ENCODE peak calls at places on chromosomes 3 and 15, in five cellular contexts. F is keratinocyte, J is A549, O is ovary, Z is A673. X is an unnamed sample. For H3K9me3 and H3K4me1, the result is how much of the 10 kb centered on the place peaks cover.

GRCh38 chr15:51678081-51678480 is 3.2 kb upstream of the SCG3 start:
- DNase-seq in F (no peak), J (no peak), O (no peak), Z (no peak), X (no peak)

GRCh38 chr15:58454950-58455401 is 23.2 kb downstream of the LIPC start:
- DNase-seq in F (no peak), J (no peak), O (no peak), Z (peak), X (peak)

GRCh38 chr3:14284694-14285404 is 106.2 kb downstream of the LSM3 start:
- DNase-seq in F (no peak), J (no peak), O (no peak), Z (no peak), X (no peak)

GRCh38 chr3:129654126-129654525 is 47.6 kb upstream of the PLXND1 start:
- DNase-seq in F (no peak), J (no peak), O (no peak), Z (no peak), X (no peak)

GRCh38 chr3:141644931-141645330 is 93.2 kb upstream of the RNF7 start:
- DNase-seq in F (no peak), J (peak), O (peak), Z (peak), X (peak)

GRCh38 chr3:30112904-30113484 is 493.4 kb upstream of the TGFBR2 start:
- DNase-seq in F (no peak), J (peak), O (no peak), Z (peak), X (no peak)

GRCh38 chr3:45994661-45995369 is 809 bp downstream of the FYCO1 start:
- DNase-seq in F (no peak), J (no peak), O (no peak), Z (no peak), X (peak)

GRCh38 chr15:68465861-68466560 is 34.0 kb upstream of the ITGA11 start:
- DNase-seq in F (no peak), J (no peak), O (no peak), Z (no peak), X (no peak)

GRCh38 chr15:59294961-59295741 is 77.5 kb downstream of the MYO1E start:
- DNase-seq in F (no peak), J (peak), O (no peak), Z (peak), X (no peak)

GRCh38 chr15:48871536-48871935 is 6.4 kb upstream of the EID1 start:
- DNase-seq in F (no peak), J (no peak), O (no peak), Z (no peak), X (no peak)

GRCh38 chr3:177591371-177591770 is 394.1 kb upstream of the TBL1XR1 start:
- DNase-seq in F (peak), J (no peak), O (no peak), Z (no peak), X (no peak)

GRCh38 chr3:42024578-42025387 is 62.9 kb upstream of the ULK4 start:
- DNase-seq in F (no peak), J (no peak), O (no peak), Z (peak), X (peak)

GRCh38 chr3:16240229-16241023 is 24.3 kb downstream of the DPH3 start:
- DNase-seq in F (no peak), J (peak), O (no peak), Z (no peak), X (no peak)

GRCh38 chr3:30248423-30248822 is 358.0 kb upstream of the TGFBR2 start:
- DNase-seq in F (no peak), J (no peak), O (no peak), Z (no peak), X (no peak)

GRCh38 chr15:74328331-74329056 is 39.0 kb downstream of the CYP11A1 start:
- DNase-seq in F (no peak), J (no peak), O (no peak), Z (no peak), X (no peak)

GRCh38 chr3:45565341-45565740 is 29.2 kb upstream of the LIMD1 start:
- DNase-seq in F (no peak), J (no peak), O (no peak), Z (no peak), X (no peak)

GRCh38 chr3:5891721-5892120 is 704.2 kb downstream of the EDEM1 start:
- DNase-seq in F (no peak), J (no peak), O (no peak), Z (peak), X (no peak)

GRCh38 chr15:73996939-73997338 is 2.4 kb downstream of the PML start:
- DNase-seq in F (no peak), J (no peak), O (no peak), Z (peak), X (no peak)

GRCh38 chr15:66734961-66735908 is 33.2 kb downstream of the SMAD6 start:
- DNase-seq in F (no peak), J (no peak), O (no peak), Z (no peak), X (no peak)

GRCh38 chr15:71002321-71002720 is 109.7 kb downstream of the LRRC49 start:
- DNase-seq in F (no peak), J (no peak), O (no peak), Z (no peak), X (no peak)

GRCh38 chr3:134427400-134428111 is 53.3 kb upstream of the AMOTL2 start:
- DNase-seq in F (peak), J (peak), O (no peak), Z (no peak), X (peak)

GRCh38 chr15:75727851-75728715 is 15.4 kb upstream of the CSPG4 start:
- DNase-seq in F (no peak), J (peak), O (no peak), Z (peak), X (peak)

GRCh38 chr15:71705151-71705550 is 105.2 kb upstream of the NR2E3 start:
- DNase-seq in F (no peak), J (no peak), O (no peak), Z (no peak), X (peak)

GRCh38 chr15:94327356-94327936 is 96.1 kb downstream of the MCTP2 start:
- DNase-seq in F (no peak), J (peak), O (no peak), Z (peak), X (no peak)

GRCh38 chr3:75171632-75172230 is 492.4 kb upstream of the FRG2C start:
- DNase-seq in F (no peak), J (peak), O (no peak), Z (no peak), X (no peak)

GRCh38 chr15:94840794-94841587 is 609.6 kb downstream of the MCTP2 start:
- DNase-seq in F (no peak), J (no peak), O (no peak), Z (peak), X (no peak)

GRCh38 chr3:169812124-169812843 is 386 bp upstream of the LRRIQ4 start:
- DNase-seq in F (no peak), J (no peak), O (peak), Z (peak), X (peak)

GRCh38 chr15:38144921-38145320 is 107.7 kb upstream of the SPRED1 start:
- DNase-seq in F (no peak), J (no peak), O (no peak), Z (no peak), X (peak)

GRCh38 chr3:181609156-181609767 is 102.5 kb upstream of the SOX2 start:
- DNase-seq in F (no peak), J (no peak), O (no peak), Z (no peak), X (no peak)

GRCh38 chr3:124118397-124118796 is 126.5 kb upstream of the ROPN1 start:
- DNase-seq in F (no peak), J (no peak), O (no peak), Z (no peak), X (no peak)

GRCh38 chr3:46996689-46997452 is 17.4 kb downstream of the NBEAL2 start:
- DNase-seq in F (no peak), J (no peak), O (no peak), Z (no peak), X (no peak)

GRCh38 chr3:136904746-136905145 is 42.7 kb downstream of the NCK1 start:
- DNase-seq in F (no peak), J (no peak), O (no peak), Z (no peak), X (no peak)

GRCh38 chr3:59469948-59470723 is 420.3 kb upstream of the CFAP20DC start:
- DNase-seq in F (no peak), J (no peak), O (no peak), Z (no peak), X (no peak)

GRCh38 chr3:119825820-119826219 is 43.9 kb downstream of the NR1I2 start:
- DNase-seq in F (no peak), J (no peak), O (no peak), Z (no peak), X (no peak)

GRCh38 chr3:99633887-99634558 is 4.4 kb upstream of the COL8A1 start:
- DNase-seq in F (no peak), J (no peak), O (no peak), Z (no peak), X (no peak)

GRCh38 chr15:57607570-57608000 is 15.9 kb downstream of the MYZAP start:
- DNase-seq in F (no peak), J (peak), O (no peak), Z (no peak), X (no peak)

GRCh38 chr15:68994149-68994548 is 20.3 kb upstream of the NOX5 start:
- DNase-seq in F (no peak), J (no peak), O (no peak), Z (no peak), X (no peak)

DNA sequence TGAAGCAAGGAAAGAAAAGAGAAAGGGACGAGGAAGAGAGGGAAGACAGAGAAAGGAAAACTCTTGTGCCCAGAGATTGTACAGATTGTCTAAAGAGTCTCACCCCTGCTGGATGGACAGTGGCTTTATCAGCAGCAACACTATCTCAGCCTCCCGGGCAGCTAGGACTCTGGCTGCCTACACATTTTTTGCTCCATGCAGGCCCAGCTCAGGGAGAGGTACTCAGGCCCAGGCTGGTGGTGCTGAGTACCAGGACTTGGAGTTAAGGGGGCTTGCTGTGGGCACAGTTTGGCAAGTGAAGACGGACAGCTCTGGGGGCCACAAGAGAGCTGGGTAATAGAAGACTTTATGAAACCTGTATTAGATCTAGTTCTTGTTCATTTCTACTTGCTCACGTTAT is 19.1 kb upstream of the RHCG start:
- DNase-seq in F (no peak), J (no peak), O (no peak), Z (no peak), X (no peak)
- H3K27ac ChIP-seq in F (peak), J (peak), O (no peak), Z (no peak), X (no peak)

GRCh38 chr15:25094066-25094465 is 139.3 kb downstream of the SNRPN start:
- DNase-seq in F (no peak), J (no peak), O (no peak), Z (no peak), X (no peak)
- H3K9me3 ChIP-seq in F (under half), J (under half), O (half or more), Z (under half), X (under half)

DNA sequence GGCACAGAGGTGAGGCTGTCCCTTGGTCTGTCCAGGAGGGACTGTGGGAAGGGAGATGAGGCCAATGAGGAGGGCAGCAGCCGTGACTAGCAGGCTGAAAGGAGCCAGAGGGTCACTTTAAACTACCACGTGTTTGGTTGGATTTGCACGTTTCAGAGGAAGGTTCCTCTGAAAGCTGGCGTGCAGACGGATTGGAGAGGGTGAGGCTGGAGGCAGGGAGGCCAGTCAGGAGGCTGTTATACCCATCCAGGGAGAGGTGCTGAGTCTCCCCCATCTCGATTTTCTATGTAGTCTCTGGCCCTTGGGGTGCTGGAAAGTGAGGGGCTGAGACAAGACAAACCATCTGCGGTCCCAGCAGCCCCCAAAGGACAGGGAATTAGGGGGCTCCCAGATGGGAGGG is 60.0 kb upstream of the SLC6A1 start:
- DNase-seq in F (no peak), J (no peak), O (no peak), Z (no peak), X (no peak)
- H3K4me1 ChIP-seq in F (half or more), J (under half), O (under half), Z (under half), X (under half)

DNA sequence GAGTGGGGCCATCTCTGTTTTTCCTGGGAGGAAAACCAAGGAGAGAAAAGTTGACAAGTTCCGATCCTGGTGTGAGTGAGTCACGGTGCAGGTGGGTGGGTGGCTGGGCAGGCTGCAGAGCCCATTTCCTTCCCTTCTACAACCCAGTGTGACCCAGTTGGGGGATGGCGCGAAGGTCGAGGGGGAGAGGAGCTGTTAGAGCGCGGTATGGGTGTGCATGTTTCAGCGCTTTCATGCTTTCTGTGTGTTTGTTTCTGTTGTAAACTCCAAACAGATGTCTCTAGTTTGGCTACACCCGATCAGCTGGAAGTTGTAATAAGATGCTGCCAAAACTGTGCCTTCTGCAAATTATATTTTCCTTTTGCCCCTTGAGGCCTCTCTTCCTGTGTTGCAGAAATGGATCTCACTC is 3.8 kb downstream of the FAM43A start:
- DNase-seq in F (no peak), J (no peak), O (no peak), Z (peak), X (no peak)
- H3K27ac ChIP-seq in F (no peak), J (no peak), O (no peak), Z (peak), X (no peak)

GRCh38 chr15:25238126-25238525 is 200.7 kb downstream of the UBE3A start:
- DNase-seq in F (no peak), J (no peak), O (no peak), Z (no peak), X (no peak)
- H3K9me3 ChIP-seq in F (under half), J (under half), O (under half), Z (under half), X (under half)

GRCh38 chr3:127706312-127706711 is 33.6 kb downstream of the ABTB1 start:
- DNase-seq in F (no peak), J (no peak), O (no peak), Z (no peak), X (no peak)
- H3K4me1 ChIP-seq in F (under half), J (under half), O (under half), Z (under half), X (under half)

GRCh38 chr3:196193738-196194541 is 17.3 kb downstream of the ZDHHC19 start:
- DNase-seq in F (no peak), J (no peak), O (no peak), Z (no peak), X (no peak)

GRCh38 chr3:196189608-196190347 is 21.4 kb downstream of the ZDHHC19 start:
- DNase-seq in F (no peak), J (no peak), O (peak), Z (no peak), X (no peak)

GRCh38 chr3:196194542-196194915 is 16.7 kb downstream of the ZDHHC19 start:
- DNase-seq in F (no peak), J (no peak), O (no peak), Z (no peak), X (no peak)

GRCh38 chr3:196193037-196193737 is 18.0 kb downstream of the ZDHHC19 start:
- DNase-seq in F (no peak), J (no peak), O (no peak), Z (no peak), X (peak)

DNA sequence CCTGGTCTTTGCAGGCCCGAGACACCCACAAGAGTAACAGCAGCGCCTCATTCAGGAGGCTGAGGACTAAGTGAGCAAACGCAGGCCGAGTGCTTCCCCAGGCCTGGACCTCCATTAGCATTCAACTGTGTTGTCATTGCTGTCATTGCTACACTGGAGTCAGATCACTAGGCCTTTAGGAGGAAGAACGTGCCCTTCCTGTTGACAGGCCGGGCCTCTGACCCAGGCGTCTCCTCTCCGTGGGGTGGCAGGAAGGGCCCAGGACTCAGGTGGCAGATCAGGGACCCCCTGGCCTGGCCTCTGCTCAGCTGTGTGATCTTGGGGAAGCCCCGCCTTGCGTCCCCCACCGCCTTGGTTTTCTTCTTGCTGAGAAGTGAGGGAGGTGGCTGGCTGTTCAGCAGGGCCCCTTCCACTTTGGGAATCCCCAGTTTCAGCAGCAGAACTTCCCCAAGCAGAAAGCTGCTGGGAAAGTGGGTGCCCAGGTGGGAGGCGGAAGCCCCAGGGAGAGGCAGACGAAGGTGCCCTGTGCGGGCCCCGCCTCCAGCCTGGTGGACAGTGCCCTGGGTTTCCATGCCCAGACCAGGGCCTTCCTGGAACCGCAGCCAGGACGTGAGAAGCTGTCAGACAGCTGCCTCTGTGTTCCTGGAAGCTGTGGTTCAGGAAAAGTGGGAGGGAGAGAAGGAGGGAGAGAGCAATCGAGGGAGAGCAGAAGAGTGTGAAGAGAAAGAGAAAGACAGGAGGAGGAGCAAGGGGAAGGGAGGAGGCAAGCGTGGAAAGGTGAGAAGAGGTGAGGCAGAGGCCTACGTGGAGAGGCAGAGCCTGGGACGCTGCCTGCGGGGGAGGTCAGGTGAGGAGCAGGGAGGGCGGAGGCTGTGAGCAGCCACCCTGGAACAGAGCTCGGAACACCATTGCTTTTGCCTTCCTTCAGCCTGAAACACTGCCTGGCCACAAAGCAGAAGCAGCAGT is 18.9 kb downstream of the ZDHHC19 start:
- DNase-seq in F (no peak), J (no peak), O (no peak), Z (no peak), X (peak)
- H3K27ac ChIP-seq in F (no peak), J (no peak), O (no peak), Z (no peak), X (no peak)

GRCh38 chr3:107679911-107680310 is 157.1 kb downstream of the BBX start:
- DNase-seq in F (no peak), J (no peak), O (no peak), Z (no peak), X (no peak)

GRCh38 chr3:107670991-107671390 is 148.2 kb downstream of the BBX start:
- DNase-seq in F (no peak), J (no peak), O (no peak), Z (no peak), X (no peak)

GRCh38 chr3:107676469-107677309 is 153.9 kb downstream of the BBX start:
- DNase-seq in F (no peak), J (peak), O (no peak), Z (peak), X (no peak)

GRCh38 chr3:107674371-107674770 is 151.6 kb downstream of the BBX start:
- DNase-seq in F (no peak), J (no peak), O (no peak), Z (no peak), X (no peak)

DNA sequence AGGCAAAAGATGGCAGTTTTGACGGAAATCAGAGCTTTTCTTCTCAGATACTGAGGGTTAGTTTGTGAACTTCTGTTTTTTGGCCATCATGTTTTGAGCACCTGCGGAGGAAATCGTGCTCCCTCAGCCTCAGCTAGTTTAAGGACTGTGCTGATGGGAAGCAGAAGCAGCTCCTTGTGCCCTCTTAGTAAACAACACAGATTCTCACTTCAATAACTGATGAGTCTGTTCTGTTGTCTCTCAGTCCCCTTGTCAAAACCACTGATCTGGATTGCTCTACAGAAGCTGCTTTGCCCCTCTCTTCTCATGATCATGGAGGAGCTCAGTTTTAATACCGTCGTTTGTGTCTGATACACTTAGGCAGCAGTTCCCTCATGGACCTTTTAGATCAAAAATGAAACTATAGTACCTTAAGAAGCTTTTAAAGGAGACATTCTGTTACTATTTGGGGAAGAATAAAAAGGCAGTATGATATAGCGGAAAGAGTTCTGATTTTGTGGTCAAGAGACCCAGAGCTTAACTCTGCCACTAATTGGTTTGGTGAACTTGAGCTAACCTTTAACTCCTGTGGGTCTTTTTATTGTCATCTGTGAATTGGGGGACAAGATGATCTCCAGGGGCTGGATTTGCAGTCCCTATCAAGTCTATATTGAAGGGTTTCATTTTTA is 152.6 kb downstream of the BBX start:
- DNase-seq in F (no peak), J (no peak), O (no peak), Z (no peak), X (no peak)
- H3K9me3 ChIP-seq in F (under half), J (under half), O (under half), Z (under half), X (under half)

X was measured in SJCRH30.